ENCODE peak calls at places on chromosomes 1 and 21, in four cellular contexts. One of them, this sample, is unnamed.

GRCh38 chr1:235649722-235650163 is at the start of gene GNG4:
- DNase-seq in H9: peak
- DNase-seq in thyroid gland: no peak
- DNase-seq in stomach: no peak
- DNase-seq in this sample: peak

GRCh38 chr21:45098867-45099266 is 24.5 kb downstream of the ADARB1 start:
- DNase-seq in H9: no peak
- DNase-seq in stomach: no peak
- DNase-seq in thyroid gland: no peak
- DNase-seq in this sample: peak

GRCh38 chr1:52553372-52554266 is 727 bp upstream of the TUT4 start:
- DNase-seq in stomach: peak
- DNase-seq in H9: peak
- DNase-seq in thyroid gland: peak
- DNase-seq in this sample: peak

GRCh38 chr1:36768486-36769178 is 265.7 kb downstream of the GRIK3 start:
- DNase-seq in H9: no peak
- DNase-seq in thyroid gland: no peak
- DNase-seq in stomach: no peak
- DNase-seq in this sample: no peak

GRCh38 chr1:8342325-8342724 is 24.4 kb downstream of the SLC45A1 start:
- DNase-seq in thyroid gland: no peak
- DNase-seq in stomach: no peak
- DNase-seq in H9: peak
- DNase-seq in this sample: no peak

GRCh38 chr1:20124451-20125057 is 5.2 kb upstream of the PLA2G2D start:
- DNase-seq in stomach: no peak
- DNase-seq in H9: no peak
- DNase-seq in thyroid gland: no peak
- DNase-seq in this sample: peak

GRCh38 chr1:3011631-3012510 is 9.4 kb upstream of the ACTRT2 start:
- DNase-seq in thyroid gland: no peak
- DNase-seq in stomach: no peak
- DNase-seq in H9: no peak
- DNase-seq in this sample: no peak

GRCh38 chr1:115555446-115555845 is 86.3 kb upstream of the VANGL1 start:
- DNase-seq in H9: no peak
- DNase-seq in stomach: no peak
- DNase-seq in thyroid gland: no peak
- DNase-seq in this sample: no peak

GRCh38 chr1:178634445-178634844 is 90.6 kb upstream of the RALGPS2 start:
- DNase-seq in thyroid gland: no peak
- DNase-seq in H9: no peak
- DNase-seq in stomach: no peak
- DNase-seq in this sample: no peak

GRCh38 chr1:225677350-225678124 is 24.6 kb upstream of the ENAH start:
- DNase-seq in thyroid gland: peak
- DNase-seq in H9: peak
- DNase-seq in stomach: no peak
- DNase-seq in this sample: no peak

GRCh38 chr1:166638137-166638536 is 201.1 kb upstream of the POGK start:
- DNase-seq in stomach: no peak
- DNase-seq in H9: no peak
- DNase-seq in thyroid gland: no peak
- DNase-seq in this sample: no peak

GRCh38 chr1:117616356-117616755 is 10.5 kb downstream of the TENT5C start:
- DNase-seq in H9: no peak
- DNase-seq in stomach: peak
- DNase-seq in thyroid gland: peak
- DNase-seq in this sample: no peak

GRCh38 chr21:42918291-42918690 is 7.1 kb downstream of the ERVH48-1 start:
- DNase-seq in thyroid gland: no peak
- DNase-seq in H9: no peak
- DNase-seq in stomach: no peak
- DNase-seq in this sample: no peak

GRCh38 chr1:169814265-169814664 is 19.6 kb upstream of the METTL18 start:
- DNase-seq in thyroid gland: no peak
- DNase-seq in stomach: no peak
- DNase-seq in H9: no peak
- DNase-seq in this sample: no peak

GRCh38 chr1:209190591-209191241 is 392.8 kb upstream of the CAMK1G start:
- DNase-seq in stomach: peak
- DNase-seq in thyroid gland: peak
- DNase-seq in H9: peak
- DNase-seq in this sample: peak

GRCh38 chr1:205637854-205638468 is 6.2 kb upstream of the ELK4 start:
- DNase-seq in stomach: no peak
- DNase-seq in thyroid gland: no peak
- DNase-seq in H9: no peak
- DNase-seq in this sample: no peak

GRCh38 chr1:12810691-12811408 is 19.7 kb downstream of the PRAMEF1 start:
- DNase-seq in thyroid gland: peak
- DNase-seq in H9: no peak
- DNase-seq in stomach: no peak
- DNase-seq in this sample: peak

GRCh38 chr1:91036894-91037829 is 15.3 kb upstream of the ZNF644 start:
- DNase-seq in stomach: no peak
- DNase-seq in thyroid gland: no peak
- DNase-seq in H9: no peak
- DNase-seq in this sample: no peak

GRCh38 chr1:40745180-40745579 is 38.4 kb upstream of the KCNQ4 start:
- DNase-seq in H9: no peak
- DNase-seq in stomach: no peak
- DNase-seq in thyroid gland: no peak
- DNase-seq in this sample: no peak

GRCh38 chr21:43975469-43976098 is 36.5 kb upstream of the TRAPPC10 start:
- DNase-seq in stomach: peak
- DNase-seq in thyroid gland: peak
- DNase-seq in H9: peak
- DNase-seq in this sample: peak

GRCh38 chr21:42146821-42147220 is 72.1 kb upstream of the ABCG1 start:
- DNase-seq in H9: peak
- DNase-seq in thyroid gland: no peak
- DNase-seq in stomach: no peak
- DNase-seq in this sample: no peak

GRCh38 chr1:147504801-147505303 is 36.4 kb upstream of the BCL9 start:
- DNase-seq in stomach: no peak
- DNase-seq in thyroid gland: peak
- DNase-seq in H9: peak
- DNase-seq in this sample: peak

GRCh38 chr1:12230549-12231275 is 882 bp downstream of the VPS13D start:
- DNase-seq in stomach: peak
- DNase-seq in thyroid gland: peak
- DNase-seq in H9: peak
- DNase-seq in this sample: peak

GRCh38 chr1:74737360-74737759 is 4.4 kb downstream of the TYW3 start:
- DNase-seq in stomach: no peak
- DNase-seq in H9: no peak
- DNase-seq in thyroid gland: no peak
- DNase-seq in this sample: no peak

GRCh38 chr21:15063081-15063820 is 1.5 kb downstream of the NRIP1 start:
- DNase-seq in H9: no peak
- DNase-seq in stomach: no peak
- DNase-seq in thyroid gland: peak
- DNase-seq in this sample: no peak

GRCh38 chr1:244137725-244138124 is 86.6 kb downstream of the ZBTB18 start:
- DNase-seq in thyroid gland: no peak
- DNase-seq in stomach: no peak
- DNase-seq in H9: no peak
- DNase-seq in this sample: no peak

GRCh38 chr1:89762801-89763648 is 57.8 kb upstream of the LRRC8D start:
- DNase-seq in thyroid gland: peak
- DNase-seq in stomach: peak
- DNase-seq in H9: peak
- DNase-seq in this sample: peak

GRCh38 chr1:85330711-85331290 is 54.4 kb upstream of the BCL10 start:
- DNase-seq in thyroid gland: peak
- DNase-seq in stomach: no peak
- DNase-seq in H9: no peak
- DNase-seq in this sample: no peak

GRCh38 chr1:28915036-28915895 is 897 bp downstream of the EPB41 start:
- DNase-seq in H9: peak
- DNase-seq in thyroid gland: peak
- DNase-seq in stomach: peak
- DNase-seq in this sample: peak

GRCh38 chr1:16677552-16678423 is 11.0 kb upstream of the RNU1-3 start:
- DNase-seq in H9: peak
- DNase-seq in stomach: no peak
- DNase-seq in thyroid gland: no peak
- DNase-seq in this sample: peak

GRCh38 chr1:84862810-84863251 is 30.2 kb downstream of the LPAR3 start:
- DNase-seq in stomach: no peak
- DNase-seq in H9: no peak
- DNase-seq in thyroid gland: no peak
- DNase-seq in this sample: no peak

GRCh38 chr1:244022301-244022700 is 28.8 kb upstream of the ZBTB18 start:
- DNase-seq in thyroid gland: no peak
- DNase-seq in H9: no peak
- DNase-seq in stomach: no peak
- DNase-seq in this sample: no peak

GRCh38 chr1:168833801-168834224 is 104.8 kb upstream of the DPT start:
- DNase-seq in H9: no peak
- DNase-seq in stomach: no peak
- DNase-seq in thyroid gland: no peak
- DNase-seq in this sample: no peak

GRCh38 chr21:43696214-43696613 is 22.7 kb upstream of the PDXK start:
- DNase-seq in thyroid gland: no peak
- DNase-seq in H9: no peak
- DNase-seq in stomach: no peak
- DNase-seq in this sample: no peak

GRCh38 chr1:179287946-179288345 is 5.7 kb upstream of the SOAT1 start:
- DNase-seq in thyroid gland: no peak
- DNase-seq in stomach: no peak
- DNase-seq in H9: no peak
- DNase-seq in this sample: no peak

GRCh38 chr1:3636531-3636930 is 11.7 kb downstream of the TPRG1L start:
- DNase-seq in thyroid gland: no peak
- DNase-seq in H9: no peak
- DNase-seq in stomach: no peak
- DNase-seq in this sample: no peak

GRCh38 chr1:109846148-109846547 is 64.5 kb upstream of the CSF1 start:
- DNase-seq in thyroid gland: peak
- DNase-seq in stomach: no peak
- DNase-seq in H9: no peak
- DNase-seq in this sample: no peak

GRCh38 chr1:94702440-94702810 is 117.7 kb upstream of the SLC44A3 start:
- DNase-seq in H9: no peak
- DNase-seq in stomach: no peak
- DNase-seq in thyroid gland: peak
- DNase-seq in this sample: no peak